ENCODE peak calls at places on chromosomes 2 and 18, in nine cellular contexts. R is GM10248, F is left ventricle myocardium inferior, A is OCI-LY7, D is heart right ventricle, P is MM.1S, S is PC-9, B is neural crest cell, H is endothelial cell. W is an unnamed sample.

GRCh38 chr2:156986339-156986988 is 271.0 kb upstream of the GALNT5 start:
- DNase-seq in D (no peak), F (no peak), R (no peak), A (no peak), S (no peak), H (no peak), P (no peak), B (no peak), W (no peak)

GRCh38 chr18:77320960-77321559 is 71.4 kb downstream of the GALR1 start:
- DNase-seq in B (no peak), S (no peak), A (no peak), F (no peak), R (no peak), P (no peak), D (no peak), H (no peak), W (no peak)

GRCh38 chr2:71815701-71816100 is 332.0 kb downstream of the CYP26B1 start:
- DNase-seq in B (no peak), P (no peak), F (no peak), R (no peak), D (no peak), A (no peak), S (no peak), H (no peak), W (no peak)

GRCh38 chr2:228613133-228613532 is 431.6 kb upstream of the SPHKAP start:
- DNase-seq in A (no peak), B (no peak), R (no peak), D (no peak), S (peak), F (no peak), P (no peak), H (no peak), W (no peak)

GRCh38 chr2:236444187-236444586 is 125.4 kb upstream of the ACKR3 start:
- DNase-seq in D (no peak), R (no peak), A (no peak), F (no peak), B (no peak), H (no peak), S (no peak), P (no peak), W (no peak)

GRCh38 chr18:78972930-78973331 is 6.7 kb upstream of the SALL3 start:
- DNase-seq in F (no peak), B (no peak), P (no peak), D (no peak), R (no peak), H (no peak), A (no peak), S (no peak), W (no peak)

GRCh38 chr18:35770360-35770759 is 188.8 kb downstream of the GALNT1 start:
- DNase-seq in A (no peak), F (no peak), P (no peak), S (no peak), B (no peak), H (no peak), D (no peak), R (no peak), W (no peak)

GRCh38 chr2:61670591-61671503 is 132.7 kb upstream of the XPO1 start:
- DNase-seq in H (no peak), B (no peak), A (no peak), D (peak), R (peak), P (peak), S (peak), F (peak), W (peak)

GRCh38 chr2:67055387-67056304 is 341.5 kb upstream of the ETAA1 start:
- DNase-seq in H (no peak), D (no peak), P (no peak), R (no peak), A (no peak), S (no peak), B (no peak), F (no peak), W (no peak)

GRCh38 chr2:231463698-231464575 is at the start of gene NCL:
- DNase-seq in R (peak), S (peak), F (peak), H (peak), D (peak), P (peak), A (peak), B (peak), W (peak)

GRCh38 chr18:28412521-28412920 is 235.6 kb upstream of the CDH2 start:
- DNase-seq in S (no peak), R (no peak), D (no peak), B (no peak), H (no peak), A (no peak), F (no peak), P (no peak), W (no peak)

GRCh38 chr18:73638709-73639108 is 508.9 kb downstream of the FBXO15 start:
- DNase-seq in P (no peak), H (no peak), R (no peak), D (no peak), F (no peak), S (peak), A (no peak), B (no peak), W (no peak)

GRCh38 chr2:190202604-190203003 is 117.0 kb downstream of the HIBCH start:
- DNase-seq in B (no peak), S (no peak), D (no peak), R (no peak), H (no peak), P (no peak), F (no peak), A (no peak), W (no peak)

GRCh38 chr2:217185265-217185995 is 325.6 kb upstream of the TNP1 start:
- DNase-seq in A (no peak), R (no peak), P (no peak), B (no peak), H (no peak), S (no peak), D (no peak), F (no peak), W (no peak)

GRCh38 chr2:65724752-65725151 is 292.4 kb upstream of the SPRED2 start:
- DNase-seq in S (peak), P (no peak), A (no peak), H (no peak), R (no peak), D (no peak), F (no peak), B (no peak), W (no peak)

GRCh38 chr2:41881249-41881648 is 166.6 kb upstream of the PKDCC start:
- DNase-seq in R (no peak), P (no peak), A (no peak), H (no peak), B (no peak), D (no peak), S (no peak), F (no peak), W (no peak)

GRCh38 chr2:130187268-130187667 is 5.2 kb downstream of the MZT2B start:
- DNase-seq in H (no peak), P (no peak), B (no peak), A (no peak), D (no peak), S (no peak), R (no peak), F (no peak), W (no peak)

GRCh38 chr2:239227111-239227581 is 173.7 kb downstream of the HDAC4 start:
- DNase-seq in H (no peak), S (no peak), D (no peak), R (no peak), A (no peak), B (no peak), F (peak), P (no peak), W (peak)

GRCh38 chr2:162113771-162114168 is 38.3 kb downstream of the GCG start:
- DNase-seq in B (no peak), F (no peak), R (no peak), A (no peak), H (no peak), S (no peak), D (no peak), P (no peak), W (peak)

GRCh38 chr18:79366177-79367094 is 29.3 kb upstream of the NFATC1 start:
- DNase-seq in R (no peak), S (no peak), D (no peak), B (no peak), P (no peak), F (no peak), A (no peak), H (no peak), W (no peak)

GRCh38 chr18:77101410-77102245 is 31.0 kb downstream of the MBP start:
- DNase-seq in S (peak), A (peak), D (peak), H (no peak), P (no peak), R (peak), F (peak), B (no peak), W (peak)

GRCh38 chr2:96287273-96287856 is 18.0 kb downstream of the SNRNP200 start:
- DNase-seq in A (no peak), P (no peak), R (no peak), S (no peak), B (no peak), F (no peak), D (no peak), H (no peak), W (no peak)

GRCh38 chr18:43571078-43571689 is 293.9 kb upstream of the SYT4 start:
- DNase-seq in A (peak), R (no peak), S (no peak), B (peak), F (no peak), P (peak), D (no peak), H (peak), W (no peak)

GRCh38 chr2:240239325-240239724 is 98.9 kb upstream of the OTOS start:
- DNase-seq in F (no peak), P (no peak), B (no peak), R (no peak), S (no peak), H (no peak), D (no peak), A (no peak), W (no peak)

GRCh38 chr2:208256192-208256782 is 1.4 kb upstream of the IDH1 start:
- DNase-seq in P (peak), D (no peak), F (no peak), S (no peak), A (peak), B (no peak), H (no peak), R (no peak), W (no peak)

GRCh38 chr2:118670868-118671267 is 176.6 kb downstream of the EN1 start:
- DNase-seq in B (no peak), S (no peak), H (no peak), R (no peak), A (no peak), F (no peak), P (no peak), D (no peak), W (no peak)

GRCh38 chr2:48694143-48694542 is 61.4 kb downstream of the LHCGR start:
- DNase-seq in D (no peak), S (no peak), R (no peak), B (no peak), A (no peak), H (no peak), P (no peak), F (no peak), W (no peak)

GRCh38 chr2:233406865-233407264 is 52.6 kb downstream of the DGKD start:
- DNase-seq in H (no peak), R (no peak), P (no peak), B (no peak), S (no peak), D (no peak), A (no peak), F (no peak), W (no peak)

GRCh38 chr2:64295326-64296149 is 151.3 kb upstream of the PELI1 start:
- DNase-seq in D (no peak), B (no peak), S (no peak), R (peak), A (no peak), P (no peak), H (no peak), F (no peak), W (no peak)

GRCh38 chr2:64120928-64121327 is 23.3 kb downstream of the PELI1 start:
- DNase-seq in F (no peak), R (no peak), D (no peak), H (no peak), S (no peak), A (no peak), B (no peak), P (no peak), W (no peak)

GRCh38 chr2:45170191-45170975 is 161.1 kb upstream of the SIX2 start:
- DNase-seq in H (no peak), S (no peak), R (no peak), D (no peak), F (no peak), B (peak), P (no peak), A (no peak), W (no peak)

GRCh38 chr2:137333386-137333972 is 568.1 kb downstream of the THSD7B start:
- DNase-seq in F (no peak), P (peak), H (no peak), B (no peak), D (no peak), A (no peak), R (no peak), S (no peak), W (no peak)

GRCh38 chr18:34128436-34128835 is 96.3 kb downstream of the NOL4 start:
- DNase-seq in A (no peak), F (no peak), S (no peak), P (no peak), B (no peak), D (no peak), H (no peak), R (no peak), W (no peak)

GRCh38 chr2:64018715-64019082 is 529 bp downstream of the VPS54 start:
- DNase-seq in P (peak), H (no peak), F (peak), A (no peak), B (no peak), S (no peak), R (peak), D (no peak), W (peak)

DNA sequence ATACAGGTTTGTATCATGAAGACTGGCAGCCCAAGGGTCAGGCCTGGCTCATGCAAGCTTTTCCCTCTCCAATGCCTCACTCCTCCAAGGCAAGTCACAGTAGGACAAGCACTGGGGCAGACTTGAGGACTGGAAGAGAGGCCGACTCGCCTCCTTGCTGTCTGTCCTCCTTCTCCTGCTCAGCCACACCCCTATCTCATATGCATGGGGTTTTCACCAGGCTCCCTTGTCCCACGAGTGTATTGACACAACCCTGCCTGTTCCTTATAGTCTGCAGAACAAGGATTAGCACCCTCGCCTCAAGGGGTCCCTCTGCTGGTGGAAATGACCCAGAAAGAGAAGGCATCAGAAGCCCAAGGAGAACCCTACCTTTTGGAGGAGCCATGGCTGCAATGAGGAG is 223.7 kb downstream of the SOX11 start:
- DNase-seq in F (no peak), S (no peak), R (no peak), D (no peak), A (peak), P (peak), H (peak), B (peak), W (no peak)
- TF ChIP-seq CTCF in F (peak), S (peak), R (peak), D (peak), A (peak), P (peak), H (peak), B (peak), W (peak)

GRCh38 chr18:24727685-24728084 is 267.2 kb downstream of the HRH4 start:
- DNase-seq in B (no peak), A (peak), F (no peak), H (no peak), P (no peak), D (no peak), R (no peak), S (no peak), W (no peak)
- TF ChIP-seq CTCF in B (no peak), A (peak), F (no peak), H (no peak), P (peak), D (no peak), R (no peak), S (no peak), W (no peak)

DNA sequence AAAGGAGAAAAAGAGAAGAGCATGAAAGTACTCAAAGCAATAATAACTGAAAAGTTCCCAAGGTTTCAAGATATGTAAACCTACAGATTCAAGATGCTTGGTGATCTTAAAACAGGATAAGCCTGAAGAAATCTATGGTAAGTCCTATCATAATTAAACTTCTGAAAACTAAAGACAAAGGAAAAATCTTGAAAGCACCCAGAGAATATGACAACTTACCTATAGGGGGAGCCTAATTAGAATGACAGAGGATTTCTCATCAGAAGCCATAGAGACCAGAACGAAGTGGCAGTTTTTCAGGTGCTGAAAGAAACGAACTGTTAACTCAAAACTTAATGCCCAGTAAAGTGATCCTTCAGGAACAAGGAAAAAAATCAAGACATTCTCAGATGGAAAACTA is 59.7 kb downstream of the XDH start:
- DNase-seq in H (no peak), A (peak), D (no peak), R (no peak), P (peak), B (no peak), S (no peak), F (no peak), W (no peak)
- TF ChIP-seq CTCF in H (peak), A (peak), D (no peak), R (no peak), P (peak), B (peak), S (peak), F (no peak), W (no peak)

GRCh38 chr2:26484579-26484978 is 6.7 kb upstream of the OTOF start:
- DNase-seq in R (no peak), B (no peak), F (no peak), A (no peak), D (no peak), H (no peak), S (no peak), P (no peak), W (no peak)

GRCh38 chr2:26485099-26485498 is 7.2 kb upstream of the OTOF start:
- DNase-seq in P (no peak), R (no peak), S (no peak), D (no peak), B (no peak), F (no peak), A (no peak), H (no peak), W (peak)

GRCh38 chr2:26483501-26483900 is 5.6 kb upstream of the OTOF start:
- DNase-seq in P (no peak), F (no peak), B (no peak), D (no peak), R (no peak), S (no peak), H (no peak), A (no peak), W (peak)

GRCh38 chr2:26483027-26483326 is 5.1 kb upstream of the OTOF start:
- DNase-seq in D (no peak), P (no peak), A (no peak), F (no peak), H (no peak), B (no peak), S (no peak), R (no peak), W (no peak)

DNA sequence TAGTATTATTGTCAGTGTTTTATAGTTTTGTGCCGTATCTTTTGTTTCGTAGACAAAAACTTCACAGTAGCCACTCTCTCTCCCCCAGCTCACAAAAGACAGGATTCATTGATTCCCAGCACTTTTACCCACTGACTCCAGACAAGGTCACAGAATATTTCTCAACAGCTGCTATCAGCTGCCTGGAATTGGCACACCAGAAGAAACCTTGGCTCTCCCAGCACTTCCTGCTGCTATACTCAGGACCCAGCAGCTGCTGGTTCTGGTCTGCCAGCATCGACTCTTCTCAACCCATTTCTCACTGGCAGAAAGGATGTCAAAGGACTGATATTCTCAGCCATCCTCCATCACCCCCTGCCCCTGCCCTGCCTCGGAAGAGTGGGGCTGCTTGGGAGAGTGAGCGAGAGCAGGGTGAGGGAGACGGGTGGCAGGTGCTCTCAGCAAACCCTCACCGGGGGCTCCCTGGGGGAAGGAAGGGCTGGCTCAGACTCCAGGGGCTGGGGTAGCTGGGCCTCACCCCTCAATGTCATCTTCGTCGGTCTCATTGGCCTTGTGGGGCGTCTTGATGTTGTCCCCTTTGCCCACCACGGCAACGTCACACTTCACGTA is 6.1 kb upstream of the OTOF start:
- DNase-seq in A (no peak), H (no peak), D (no peak), S (no peak), R (no peak), F (no peak), P (no peak), B (no peak), W (peak)
- TF ChIP-seq CTCF in A (no peak), H (no peak), D (no peak), S (no peak), R (no peak), F (no peak), P (no peak), B (no peak), W (no peak)

GRCh38 chr2:218381916-218382366 is at the start of gene SLC11A1:
- DNase-seq in P (no peak), H (no peak), R (no peak), B (no peak), D (peak), S (no peak), F (peak), A (no peak), W (peak)
- TF ChIP-seq CTCF in P (no peak), H (no peak), R (no peak), B (no peak), D (no peak), S (no peak), F (no peak), A (no peak), W (no peak)

DNA sequence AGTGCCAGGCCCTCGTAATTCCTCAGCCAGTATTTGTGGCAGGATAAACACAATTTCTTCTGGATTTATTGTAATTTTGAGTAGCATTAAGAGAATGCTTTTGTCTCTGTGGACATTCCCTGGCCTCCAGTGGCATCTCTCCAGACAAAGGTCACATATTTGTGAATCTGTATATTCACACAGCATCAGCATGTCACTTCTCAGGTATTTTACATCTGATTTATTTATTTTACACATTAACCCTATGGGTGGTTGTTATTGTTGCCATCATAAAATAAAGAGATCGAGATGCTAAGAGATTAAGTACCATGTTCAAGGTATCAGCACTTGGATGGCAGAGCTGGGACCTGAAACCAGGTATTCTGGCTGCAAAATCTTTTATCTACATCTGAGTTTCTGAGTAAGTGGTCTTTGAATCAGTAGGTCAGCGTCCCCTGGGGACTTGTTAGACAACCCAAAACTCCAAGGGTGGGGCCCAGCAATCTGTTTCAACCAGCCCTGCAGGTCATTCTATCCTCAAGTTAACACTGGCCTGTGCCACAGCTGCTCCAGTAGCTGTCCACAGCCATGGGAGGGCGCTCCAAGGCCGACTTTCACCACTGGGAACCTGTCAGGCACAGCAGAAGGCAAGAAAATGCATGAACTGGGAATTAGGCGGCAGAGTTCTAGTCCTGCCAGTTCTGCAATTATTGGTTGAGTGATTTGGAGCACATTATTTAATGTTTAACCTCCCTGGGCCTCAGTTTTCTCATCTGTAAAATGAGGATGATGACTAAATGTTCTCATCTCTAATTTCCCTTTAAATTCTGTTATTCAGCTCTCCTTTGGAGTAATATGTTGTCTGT is 17.6 kb upstream of the MRPL33 start:
- DNase-seq in A (peak), P (peak), B (peak), D (peak), F (peak), R (peak), H (peak), S (peak), W (peak)
- TF ChIP-seq CTCF in A (peak), P (peak), B (peak), D (peak), F (peak), R (peak), H (peak), S (peak), W (peak)

GRCh38 chr2:16260041-16260440 is 319.7 kb downstream of the MYCN start:
- DNase-seq in R (no peak), S (no peak), F (no peak), P (no peak), H (no peak), B (no peak), A (no peak), D (no peak), W (no peak)
- TF ChIP-seq CTCF in R (no peak), S (no peak), F (no peak), P (no peak), H (no peak), B (no peak), A (no peak), D (no peak), W (no peak)